ENCODE peak calls at places on chromosomes 13 and 19, in four cellular contexts. Y is activated naive CD4-positive, alpha-beta T cell treated with anti-CD3 and anti-CD28 coated beads, Interleukin-2, amount 50 U/mL, for 72 hours; D is NCI-H1417; W is cardiac fibroblast. O is an unnamed sample.

GRCh38 chr13:100128373-100128772 is 39.5 kb downstream of the PCCA start:
- DNase-seq in Y (no peak), D (no peak), W (peak), O (no peak)

GRCh38 chr13:24985102-24985501 is 110.8 kb upstream of the PABPC3 start:
- DNase-seq in Y (no peak), D (no peak), W (no peak), O (no peak)

GRCh38 chr19:44984005-44984404 is 17.3 kb upstream of the RELB start:
- DNase-seq in Y (no peak), D (no peak), W (no peak), O (no peak)

GRCh38 chr19:45955905-45956608 is 17.6 kb downstream of the NOVA2 start:
- DNase-seq in Y (no peak), D (no peak), W (peak), O (peak)

GRCh38 chr19:1491114-1491848 is at the start of gene REEP6:
- DNase-seq in Y (no peak), D (no peak), W (no peak), O (no peak)

GRCh38 chr13:28652002-28652401 is 6.9 kb upstream of the POMP start:
- DNase-seq in Y (no peak), D (no peak), W (no peak), O (no peak)

GRCh38 chr19:50703915-50704548 is 15.6 kb downstream of the SHANK1 start:
- DNase-seq in Y (no peak), D (peak), W (no peak), O (no peak)

GRCh38 chr19:57465680-57466381 is 8.9 kb upstream of the VN1R1 start:
- DNase-seq in Y (no peak), D (peak), W (peak), O (no peak)

GRCh38 chr19:57587529-57587928 is 3.6 kb downstream of the ZIK1 start:
- DNase-seq in Y (no peak), D (no peak), W (no peak), O (no peak)

GRCh38 chr19:5339950-5340636 is 519 bp downstream of the PTPRS start:
- DNase-seq in Y (no peak), D (peak), W (no peak), O (peak)

GRCh38 chr13:46908511-46908910 is 11.7 kb upstream of the HTR2A start:
- DNase-seq in Y (no peak), D (no peak), W (peak), O (no peak)

GRCh38 chr19:6271721-6272410 is 7.9 kb downstream of the MLLT1 start:
- DNase-seq in Y (no peak), D (peak), W (peak), O (no peak)

GRCh38 chr13:100095498-100095897 is 6.6 kb downstream of the PCCA start:
- DNase-seq in Y (no peak), D (no peak), W (no peak), O (no peak)

GRCh38 chr13:27496851-27497250 is 46.5 kb upstream of the MTIF3 start:
- DNase-seq in Y (no peak), D (peak), W (no peak), O (no peak)

GRCh38 chr13:51999525-51999924 is 11.7 kb downstream of the ATP7B start:
- DNase-seq in Y (no peak), D (no peak), W (peak), O (no peak)

GRCh38 chr13:40600145-40600751 is 66.2 kb downstream of the FOXO1 start:
- DNase-seq in Y (no peak), D (no peak), W (no peak), O (no peak)

GRCh38 chr13:103287659-103288058 is 221.4 kb upstream of the SLC10A2 start:
- DNase-seq in Y (no peak), D (no peak), W (peak), O (no peak)

GRCh38 chr19:18798384-18799352 is 7.6 kb upstream of the COMP start:
- DNase-seq in Y (no peak), D (peak), W (no peak), O (no peak)

GRCh38 chr19:49851456-49852259 is 699 bp downstream of the PTOV1 start:
- DNase-seq in Y (no peak), D (peak), W (no peak), O (no peak)

GRCh38 chr19:41218615-41219507 is at the start of gene AXL:
- DNase-seq in Y (no peak), D (no peak), W (peak), O (peak)

GRCh38 chr13:50366488-50367174 is 351.4 kb downstream of the KCNRG start:
- DNase-seq in Y (no peak), D (peak), W (no peak), O (peak)